ENCODE peak calls at places on chromosomes 3 and 15, in eight cellular contexts. K, E, H, F, V, A, R and S are unnamed samples.

GRCh38 chr3:47421741-47422649 is 41.2 kb downstream of the PTPN23 start:
- DNase-seq in K (peak; percentile 53), E (peak; percentile 62), H (no peak), F (no peak), V (no peak), A (peak; percentile 58), R (no peak), S (no peak)

GRCh38 chr3:158395421-158395820 is 175.6 kb upstream of the MLF1 start:
- DNase-seq in K (no peak), E (no peak), H (no peak), F (no peak), V (no peak), A (no peak), R (no peak), S (no peak)

GRCh38 chr3:142366434-142366833 is 81.4 kb downstream of the XRN1 start:
- DNase-seq in K (no peak), E (no peak), H (no peak), F (no peak), V (no peak), A (no peak), R (peak; percentile 12), S (peak; percentile 23)

GRCh38 chr3:123561188-123561587 is 23.7 kb downstream of the HACD2 start:
- DNase-seq in K (no peak), E (no peak), H (no peak), F (no peak), V (no peak), A (no peak), R (no peak), S (no peak)

GRCh38 chr15:78306176-78306774 is 6.9 kb upstream of the SKIC8 start:
- DNase-seq in K (no peak), E (no peak), H (no peak), F (no peak), V (no peak), A (no peak), R (no peak), S (no peak)

GRCh38 chr15:67091073-67091965 is 25.9 kb downstream of the SMAD3 start:
- DNase-seq in K (peak; percentile 72), E (peak; percentile 72), H (peak; percentile 87), F (no peak), V (peak; percentile 56), A (peak; percentile 84), R (peak; percentile 99), S (no peak)

GRCh38 chr3:196339493-196340254 is 1.5 kb upstream of the TM4SF19 start:
- DNase-seq in K (no peak), E (no peak), H (no peak), F (no peak), V (no peak), A (no peak), R (no peak), S (no peak)

GRCh38 chr15:56042982-56043980 is 49.9 kb upstream of the NEDD4 start:
- DNase-seq in K (no peak), E (no peak), H (no peak), F (no peak), V (no peak), A (no peak), R (no peak), S (peak; percentile 59)

GRCh38 chr3:197428117-197428761 is 127.5 kb downstream of the BDH1 start:
- DNase-seq in K (peak; percentile 79), E (no peak), H (peak; percentile 66), F (no peak), V (no peak), A (no peak), R (peak; percentile 63), S (peak; percentile 51)

GRCh38 chr15:51051776-51052175 is 42.9 kb downstream of the TNFAIP8L3 start:
- DNase-seq in K (peak; percentile 19), E (no peak), H (no peak), F (no peak), V (peak; percentile 59), A (peak; percentile 52), R (no peak), S (no peak)

GRCh38 chr3:134799393-134799792 is 4.3 kb downstream of the EPHB1 start:
- DNase-seq in K (no peak), E (no peak), H (no peak), F (no peak), V (peak; percentile 26), A (no peak), R (no peak), S (no peak)

GRCh38 chr15:55197362-55197705 is 593 bp upstream of the RSL24D1 start:
- DNase-seq in K (no peak), E (no peak), H (no peak), F (no peak), V (no peak), A (no peak), R (no peak), S (no peak)

GRCh38 chr3:39147711-39148115 is 5.7 kb downstream of the CSRNP1 start:
- DNase-seq in K (peak; percentile 65), E (no peak), H (peak; percentile 70), F (no peak), V (no peak), A (no peak), R (peak; percentile 84), S (no peak)

GRCh38 chr3:107817076-107817475 is 273.8 kb downstream of the CD47 start:
- DNase-seq in K (no peak), E (no peak), H (no peak), F (no peak), V (no peak), A (no peak), R (no peak), S (no peak)

DNA sequence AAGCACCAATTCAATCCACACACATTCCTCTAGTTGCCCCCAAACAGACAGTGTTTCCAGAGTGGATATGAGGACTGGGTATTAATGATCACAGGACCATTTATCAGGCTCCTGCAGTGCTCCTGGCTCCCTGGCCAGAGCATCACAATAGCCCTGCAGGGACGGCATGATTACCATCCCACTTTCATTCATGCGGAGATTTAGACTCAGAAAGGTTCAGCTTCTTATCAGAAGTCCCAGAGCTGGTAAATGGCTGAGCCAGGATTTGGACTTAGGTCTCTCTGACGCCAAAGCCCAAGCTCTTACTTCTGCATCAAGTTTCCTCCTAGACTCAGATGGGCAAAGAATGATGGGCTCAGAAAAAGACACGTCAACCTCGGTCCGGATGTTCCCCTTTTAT is 2.9 kb upstream of the EPHB3 start:
- DNase-seq in K (no peak), E (no peak), H (no peak), F (no peak), V (no peak), A (no peak), R (no peak), S (no peak)
- H3K4me1 ChIP-seq in K (peaks cover 13% of the 10 kb centered on the region), E (peaks cover 22% of the 10 kb centered on the region), H (peaks cover 28% of the 10 kb centered on the region), F (peaks cover 25% of the 10 kb centered on the region), V (no peaks in the 10 kb centered on the region), A (peaks cover 12% of the 10 kb centered on the region), R (peaks cover 4% of the 10 kb centered on the region), S (peaks cover 5% of the 10 kb centered on the region)

DNA sequence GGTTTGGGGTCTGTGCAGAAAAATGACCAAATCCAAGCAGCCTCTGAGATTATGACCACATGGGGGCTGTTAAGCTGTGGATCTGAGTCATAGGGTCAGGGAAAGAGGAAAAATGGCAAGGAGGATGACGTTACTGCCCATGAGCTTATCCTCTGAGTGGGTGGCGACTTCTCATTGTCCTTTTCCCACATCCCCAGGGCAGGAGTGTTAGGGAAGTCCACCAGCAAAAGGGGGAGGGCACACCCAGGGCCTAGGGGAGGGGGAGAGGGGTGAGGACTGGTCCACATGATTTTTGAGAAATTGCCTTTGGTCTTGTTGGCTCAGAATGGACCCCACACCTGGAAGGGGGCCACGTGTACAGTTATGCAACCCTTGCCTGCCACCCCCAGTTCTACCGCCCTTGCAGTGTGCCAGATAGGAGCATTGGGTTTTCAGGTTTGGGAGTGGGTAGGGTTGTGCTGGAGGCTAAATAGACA is 2.6 kb downstream of the CD276 start:
- DNase-seq in K (no peak), E (no peak), H (no peak), F (no peak), V (peak; percentile 53), A (no peak), R (peak; percentile 80), S (no peak)
- TF ChIP-seq CTCF in K (no peak), E (no peak), H (no peak), F (no peak), V (no peak), A (no peak), R (no peak), S (no peak)

GRCh38 chr3:124763206-124763605 is 33.0 kb downstream of the UMPS start:
- DNase-seq in K (no peak), E (no peak), H (peak; percentile 54), F (no peak), V (no peak), A (no peak), R (no peak), S (no peak)

GRCh38 chr3:124763644-124764358 is 33.5 kb downstream of the UMPS start:
- DNase-seq in K (no peak), E (no peak), H (peak; percentile 55), F (no peak), V (no peak), A (no peak), R (no peak), S (no peak)

GRCh38 chr3:124761935-124762334 is 31.7 kb downstream of the UMPS start:
- DNase-seq in K (no peak), E (no peak), H (no peak), F (no peak), V (no peak), A (no peak), R (no peak), S (no peak)

GRCh38 chr3:124761250-124761796 is 31.1 kb downstream of the UMPS start:
- DNase-seq in K (peak; percentile 89), E (peak; percentile 85), H (peak; percentile 98), F (peak; percentile 83), V (peak; percentile 92), A (peak; percentile 86), R (peak; percentile 75), S (peak; percentile 80)

DNA sequence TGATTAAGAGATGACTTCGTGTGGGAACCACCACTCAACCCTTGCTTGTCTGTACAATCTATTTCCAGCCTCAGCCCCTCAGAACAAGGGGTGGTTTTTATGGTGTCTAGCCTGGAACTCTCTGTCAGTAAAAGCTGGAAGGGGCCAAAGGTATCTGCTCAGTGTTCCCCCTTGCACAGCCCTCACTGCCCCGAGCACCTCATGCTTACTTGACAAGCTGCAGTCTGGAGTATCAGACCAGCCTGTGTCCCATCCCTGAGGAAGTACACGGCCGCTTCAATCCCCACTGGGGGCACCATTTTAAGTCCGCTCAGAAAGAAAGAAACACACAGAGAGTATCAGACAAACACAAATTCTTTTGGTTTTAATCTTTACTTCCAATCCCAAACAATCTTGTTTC is 32.4 kb downstream of the UMPS start:
- DNase-seq in K (no peak), E (no peak), H (no peak), F (no peak), V (no peak), A (no peak), R (no peak), S (no peak)
- H3K36me3 ChIP-seq in K (peaks cover 14% of the 10 kb centered on the region), E (no peaks in the 10 kb centered on the region), H (peaks cover 47% of the 10 kb centered on the region), F (peaks cover 47% of the 10 kb centered on the region), V (peaks cover 53% of the 10 kb centered on the region), A (no peaks in the 10 kb centered on the region), R (no peaks in the 10 kb centered on the region), S (peaks cover 5% of the 10 kb centered on the region)

DNA sequence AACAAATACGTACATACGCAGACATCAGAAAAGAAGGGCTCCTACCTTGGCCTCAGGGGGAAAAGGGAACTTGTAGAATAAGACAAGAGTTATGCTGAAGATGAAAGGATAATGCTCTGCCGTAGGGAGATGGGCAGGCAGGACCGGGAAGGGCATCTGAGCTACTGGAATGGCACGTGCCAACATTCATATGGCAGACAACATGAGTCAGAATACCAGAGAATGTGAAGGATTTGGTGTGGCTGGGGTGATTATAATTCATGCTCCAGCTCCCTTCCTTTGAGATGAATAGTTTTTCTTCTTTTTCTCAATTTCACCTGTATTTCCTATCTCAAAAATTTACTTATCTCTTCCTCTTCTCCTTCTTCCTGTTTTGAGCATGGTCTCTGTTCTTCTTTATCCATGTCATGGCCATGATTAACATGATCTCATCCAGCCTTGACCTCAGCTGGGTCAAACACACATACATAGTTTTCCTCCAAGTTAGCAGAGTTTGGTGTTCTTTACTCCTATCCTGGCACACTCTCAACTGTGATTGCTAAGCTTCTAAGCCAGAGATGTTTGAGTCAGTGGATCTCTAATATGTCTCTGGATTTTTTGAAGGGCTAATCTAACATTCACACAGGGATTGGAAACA is 507.0 kb downstream of the FOXP1 start:
- DNase-seq in K (no peak), E (no peak), H (no peak), F (no peak), V (no peak), A (no peak), R (no peak), S (no peak)
- H3K4me1 ChIP-seq in K (peaks cover 38% of the 10 kb centered on the region), E (peaks cover 5% of the 10 kb centered on the region), H (peaks cover 25% of the 10 kb centered on the region), F (peaks cover 92% of the 10 kb centered on the region), V (no peaks in the 10 kb centered on the region), A (peaks cover 2% of the 10 kb centered on the region), R (peaks cover 15% of the 10 kb centered on the region), S (peaks cover 24% of the 10 kb centered on the region)